ENCODE peak calls at places on chromosomes 1 and 21, in four cellular contexts. One of them, this sample, is unnamed.
A peak's percentile ranks its signal among the peaks of the same experiment; 100 is the strongest.

GRCh38 chr1:43531453-43531905 is 796 bp downstream of the PTPRF start:
- DNase-seq in T-helper 1 cell: no peak
- DNase-seq in heart left ventricle: no peak
- DNase-seq in activated CD4-positive, alpha-beta memory T cell treated with anti-CD3 and anti-CD28 coated beads, Interleukin-2, amount 10 ng/mL, durations not matched to agents 7 days and 5 days: no peak
- DNase-seq in this sample: no peak

GRCh38 chr21:35428489-35428888 is 379.4 kb upstream of the RUNX1 start:
- DNase-seq in T-helper 1 cell: no peak
- DNase-seq in heart left ventricle: peak; percentile 60
- DNase-seq in activated CD4-positive, alpha-beta memory T cell treated with anti-CD3 and anti-CD28 coated beads, Interleukin-2, amount 10 ng/mL, durations not matched to agents 7 days and 5 days: no peak
- DNase-seq in this sample: peak; percentile 8

GRCh38 chr1:27071049-27071416 is 58.4 kb upstream of the TENT5B start:
- DNase-seq in T-helper 1 cell: no peak
- DNase-seq in heart left ventricle: peak; percentile 36
- DNase-seq in activated CD4-positive, alpha-beta memory T cell treated with anti-CD3 and anti-CD28 coated beads, Interleukin-2, amount 10 ng/mL, durations not matched to agents 7 days and 5 days: no peak
- DNase-seq in this sample: no peak

GRCh38 chr1:65429806-65430205 is 9.3 kb downstream of the LEPR start:
- DNase-seq in T-helper 1 cell: no peak
- DNase-seq in heart left ventricle: no peak
- DNase-seq in activated CD4-positive, alpha-beta memory T cell treated with anti-CD3 and anti-CD28 coated beads, Interleukin-2, amount 10 ng/mL, durations not matched to agents 7 days and 5 days: no peak
- DNase-seq in this sample: no peak

GRCh38 chr1:61042679-61043009 is 39.7 kb upstream of the NFIA start:
- DNase-seq in T-helper 1 cell: no peak
- DNase-seq in heart left ventricle: no peak
- DNase-seq in activated CD4-positive, alpha-beta memory T cell treated with anti-CD3 and anti-CD28 coated beads, Interleukin-2, amount 10 ng/mL, durations not matched to agents 7 days and 5 days: no peak
- DNase-seq in this sample: no peak

GRCh38 chr1:7616076-7616833 is 154.8 kb upstream of the VAMP3 start:
- DNase-seq in T-helper 1 cell: no peak
- DNase-seq in heart left ventricle: peak; percentile 73
- DNase-seq in activated CD4-positive, alpha-beta memory T cell treated with anti-CD3 and anti-CD28 coated beads, Interleukin-2, amount 10 ng/mL, durations not matched to agents 7 days and 5 days: peak; percentile 38
- DNase-seq in this sample: no peak

GRCh38 chr1:53733447-53733931 is 5.5 kb downstream of the GLIS1 start:
- DNase-seq in T-helper 1 cell: no peak
- DNase-seq in heart left ventricle: no peak
- DNase-seq in activated CD4-positive, alpha-beta memory T cell treated with anti-CD3 and anti-CD28 coated beads, Interleukin-2, amount 10 ng/mL, durations not matched to agents 7 days and 5 days: no peak
- DNase-seq in this sample: no peak

GRCh38 chr1:23273450-23274133 is 56.3 kb upstream of the HTR1D start:
- DNase-seq in T-helper 1 cell: no peak
- DNase-seq in heart left ventricle: no peak
- DNase-seq in activated CD4-positive, alpha-beta memory T cell treated with anti-CD3 and anti-CD28 coated beads, Interleukin-2, amount 10 ng/mL, durations not matched to agents 7 days and 5 days: no peak
- DNase-seq in this sample: no peak

GRCh38 chr1:3803905-3804626 is 7.8 kb upstream of the LRRC47 start:
- DNase-seq in T-helper 1 cell: no peak
- DNase-seq in heart left ventricle: no peak
- DNase-seq in activated CD4-positive, alpha-beta memory T cell treated with anti-CD3 and anti-CD28 coated beads, Interleukin-2, amount 10 ng/mL, durations not matched to agents 7 days and 5 days: no peak
- DNase-seq in this sample: no peak

GRCh38 chr1:247551716-247552115 is 2.8 kb downstream of the GCSAML start:
- DNase-seq in T-helper 1 cell: no peak
- DNase-seq in heart left ventricle: no peak
- DNase-seq in activated CD4-positive, alpha-beta memory T cell treated with anti-CD3 and anti-CD28 coated beads, Interleukin-2, amount 10 ng/mL, durations not matched to agents 7 days and 5 days: no peak
- DNase-seq in this sample: no peak